ENCODE peak calls at places on chromosomes 3 and 15, in four cellular contexts. One of them, this sample, is unnamed.

GRCh38 chr15:42735382-42736165 is 1.4 kb downstream of the CDAN1 start:
- DNase-seq in SK-N-SH: no peak
- DNase-seq in GM12878: no peak
- DNase-seq in HepG2: no peak
- DNase-seq in this sample: no peak

GRCh38 chr3:62226601-62227339 is 146.6 kb downstream of the FEZF2 start:
- DNase-seq in SK-N-SH: no peak
- DNase-seq in HepG2: no peak
- DNase-seq in GM12878: no peak
- DNase-seq in this sample: no peak

GRCh38 chr3:114664006-114664405 is 370.2 kb downstream of the TIGIT start:
- DNase-seq in HepG2: no peak
- DNase-seq in SK-N-SH: no peak
- DNase-seq in GM12878: no peak
- DNase-seq in this sample: no peak

GRCh38 chr15:58486564-58486963 is 54.8 kb downstream of the LIPC start:
- DNase-seq in GM12878: no peak
- DNase-seq in SK-N-SH: no peak
- DNase-seq in HepG2: no peak
- DNase-seq in this sample: no peak

GRCh38 chr15:101579766-101580165 is 72.4 kb downstream of the TM2D3 start:
- DNase-seq in HepG2: no peak
- DNase-seq in SK-N-SH: no peak
- DNase-seq in GM12878: no peak
- DNase-seq in this sample: no peak

GRCh38 chr3:192216067-192216466 is 511.3 kb downstream of the FGF12 start:
- DNase-seq in GM12878: no peak
- DNase-seq in HepG2: no peak
- DNase-seq in SK-N-SH: no peak
- DNase-seq in this sample: no peak

GRCh38 chr3:183590442-183590841 is 34.9 kb upstream of the KLHL6 start:
- DNase-seq in SK-N-SH: no peak
- DNase-seq in GM12878: no peak
- DNase-seq in HepG2: no peak
- DNase-seq in this sample: no peak

GRCh38 chr3:38457111-38458003 is 3.7 kb downstream of the ACVR2B start:
- DNase-seq in HepG2: no peak
- DNase-seq in GM12878: no peak
- DNase-seq in SK-N-SH: no peak
- DNase-seq in this sample: no peak

GRCh38 chr3:106711650-106712049 is 665.6 kb upstream of the CCDC54 start:
- DNase-seq in SK-N-SH: no peak
- DNase-seq in GM12878: no peak
- DNase-seq in HepG2: no peak
- DNase-seq in this sample: no peak

GRCh38 chr3:48426944-48427629 is 2.8 kb downstream of the PLXNB1 start:
- DNase-seq in SK-N-SH: no peak
- DNase-seq in HepG2: peak; percentile 78
- DNase-seq in GM12878: no peak
- DNase-seq in this sample: no peak

GRCh38 chr3:113953677-113954076 is 5.9 kb downstream of the ZDHHC23 start:
- DNase-seq in GM12878: no peak
- DNase-seq in HepG2: no peak
- DNase-seq in SK-N-SH: no peak
- DNase-seq in this sample: no peak

GRCh38 chr3:128568602-128569490 is 75.8 kb upstream of the GATA2 start:
- DNase-seq in GM12878: no peak
- DNase-seq in SK-N-SH: no peak
- DNase-seq in HepG2: no peak
- DNase-seq in this sample: no peak

GRCh38 chr3:156530969-156531368 is 23.9 kb downstream of the SSR3 start:
- DNase-seq in GM12878: no peak
- DNase-seq in HepG2: no peak
- DNase-seq in SK-N-SH: no peak
- DNase-seq in this sample: no peak

GRCh38 chr3:156527060-156527459 is 27.9 kb downstream of the SSR3 start:
- DNase-seq in GM12878: no peak
- DNase-seq in HepG2: no peak
- DNase-seq in SK-N-SH: no peak
- DNase-seq in this sample: no peak

GRCh38 chr3:156522673-156523072 is 32.2 kb downstream of the SSR3 start:
- DNase-seq in HepG2: no peak
- DNase-seq in GM12878: no peak
- DNase-seq in SK-N-SH: no peak
- DNase-seq in this sample: no peak

GRCh38 chr3:156525808-156526207 is 29.1 kb downstream of the SSR3 start:
- DNase-seq in HepG2: no peak
- DNase-seq in GM12878: no peak
- DNase-seq in SK-N-SH: no peak
- DNase-seq in this sample: no peak
- TF ChIP-seq TCF12 in HepG2: no peak
- TF ChIP-seq TCF12 in GM12878: no peak
- TF ChIP-seq TCF12 in SK-N-SH: no peak
- TF ChIP-seq TCF12 in this sample: no peak

DNA sequence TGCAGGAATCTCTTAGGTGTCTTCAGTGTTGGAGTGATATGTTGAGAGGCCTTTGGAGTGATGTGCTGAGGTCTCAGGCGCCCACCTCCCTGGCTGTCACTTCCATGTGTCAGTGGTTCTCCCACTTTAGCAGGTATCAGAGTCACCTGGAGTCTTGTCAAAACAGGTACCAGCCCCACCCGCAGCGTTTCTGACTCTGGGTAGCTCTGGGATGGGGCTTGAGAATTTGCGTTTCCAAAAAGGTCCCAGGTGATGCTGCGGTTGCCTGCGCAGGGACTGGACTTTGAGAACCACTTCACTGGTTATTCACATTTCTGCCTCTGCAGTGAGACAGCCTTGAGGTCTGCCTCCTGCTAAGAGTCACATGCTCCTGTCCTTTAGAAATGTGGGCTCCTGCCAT is 15.5 kb downstream of the UMPS start:
- DNase-seq in SK-N-SH: no peak
- DNase-seq in GM12878: no peak
- DNase-seq in HepG2: no peak
- DNase-seq in this sample: no peak
- TF ChIP-seq TCF12 in SK-N-SH: no peak
- TF ChIP-seq TCF12 in GM12878: no peak
- TF ChIP-seq TCF12 in HepG2: no peak
- TF ChIP-seq TCF12 in this sample: no peak

GRCh38 chr15:80494311-80494710 is 90.1 kb downstream of the ARNT2 start:
- DNase-seq in HepG2: peak; percentile 75
- DNase-seq in GM12878: no peak
- DNase-seq in SK-N-SH: no peak
- DNase-seq in this sample: no peak
- TF ChIP-seq TCF12 in HepG2: no peak
- TF ChIP-seq TCF12 in GM12878: no peak
- TF ChIP-seq TCF12 in SK-N-SH: peak; percentile 47
- TF ChIP-seq TCF12 in this sample: no peak

GRCh38 chr3:66437341-66437929 is 63.4 kb downstream of the LRIG1 start:
- DNase-seq in GM12878: no peak
- DNase-seq in SK-N-SH: no peak
- DNase-seq in HepG2: no peak
- DNase-seq in this sample: no peak
- TF ChIP-seq TCF12 in GM12878: no peak
- TF ChIP-seq TCF12 in SK-N-SH: no peak
- TF ChIP-seq TCF12 in HepG2: no peak
- TF ChIP-seq TCF12 in this sample: no peak

DNA sequence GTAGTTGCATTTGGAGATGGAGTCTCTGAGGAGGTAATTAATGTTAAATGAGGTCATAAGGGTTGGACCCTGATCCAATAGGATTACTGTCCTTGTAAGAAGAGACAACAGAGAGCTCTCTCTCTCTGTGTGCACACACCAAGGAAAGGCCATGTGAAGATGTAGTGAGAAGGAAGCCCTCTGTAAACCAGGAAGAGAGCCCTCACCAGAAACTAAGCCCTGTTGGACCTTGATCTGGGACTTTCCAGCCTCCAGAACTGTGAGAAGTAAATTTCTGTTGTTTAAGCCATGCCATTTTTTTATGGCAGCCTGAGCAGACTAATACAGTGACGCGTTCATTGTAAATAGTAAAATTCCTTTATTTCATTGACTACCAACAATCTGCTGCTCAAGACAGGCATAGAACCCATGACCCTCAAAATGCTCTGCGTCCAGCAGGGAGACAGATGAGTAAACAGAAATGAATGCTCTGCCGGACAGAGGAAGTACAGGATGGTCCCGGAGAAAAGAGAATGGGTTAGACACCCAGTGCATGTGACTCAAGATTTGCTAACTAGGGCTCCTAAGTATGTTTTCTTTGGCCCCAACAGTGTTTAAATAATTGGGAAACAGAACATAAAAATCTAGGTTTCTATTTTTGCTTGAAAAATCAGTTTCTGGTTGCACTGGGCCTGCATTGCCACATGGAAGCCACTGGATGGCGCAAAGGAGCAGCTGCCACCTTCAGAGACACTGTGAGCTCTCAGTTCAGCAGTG is 37.9 kb upstream of the TNFAIP8L3 start:
- DNase-seq in HepG2: peak; percentile 28
- DNase-seq in SK-N-SH: peak; percentile 45
- DNase-seq in GM12878: no peak
- DNase-seq in this sample: peak; percentile 72
- TF ChIP-seq TCF12 in HepG2: no peak
- TF ChIP-seq TCF12 in SK-N-SH: no peak
- TF ChIP-seq TCF12 in GM12878: no peak
- TF ChIP-seq TCF12 in this sample: no peak

GRCh38 chr3:15488002-15488401 is 33.5 kb downstream of the COLQ start:
- DNase-seq in GM12878: no peak
- DNase-seq in SK-N-SH: no peak
- DNase-seq in HepG2: no peak
- DNase-seq in this sample: no peak

GRCh38 chr3:15491143-15491542 is 30.4 kb downstream of the COLQ start:
- DNase-seq in GM12878: no peak
- DNase-seq in SK-N-SH: no peak
- DNase-seq in HepG2: no peak
- DNase-seq in this sample: no peak

GRCh38 chr3:15492847-15493360 is 28.6 kb downstream of the COLQ start:
- DNase-seq in GM12878: no peak
- DNase-seq in SK-N-SH: no peak
- DNase-seq in HepG2: no peak
- DNase-seq in this sample: no peak

GRCh38 chr3:15486979-15487378 is 34.5 kb downstream of the COLQ start:
- DNase-seq in SK-N-SH: no peak
- DNase-seq in HepG2: no peak
- DNase-seq in GM12878: no peak
- DNase-seq in this sample: no peak

GRCh38 chr3:15490158-15490557 is 31.3 kb downstream of the COLQ start:
- DNase-seq in GM12878: no peak
- DNase-seq in SK-N-SH: no peak
- DNase-seq in HepG2: no peak
- DNase-seq in this sample: no peak
- TF ChIP-seq TCF12 in GM12878: no peak
- TF ChIP-seq TCF12 in SK-N-SH: no peak
- TF ChIP-seq TCF12 in HepG2: no peak
- TF ChIP-seq TCF12 in this sample: no peak

DNA sequence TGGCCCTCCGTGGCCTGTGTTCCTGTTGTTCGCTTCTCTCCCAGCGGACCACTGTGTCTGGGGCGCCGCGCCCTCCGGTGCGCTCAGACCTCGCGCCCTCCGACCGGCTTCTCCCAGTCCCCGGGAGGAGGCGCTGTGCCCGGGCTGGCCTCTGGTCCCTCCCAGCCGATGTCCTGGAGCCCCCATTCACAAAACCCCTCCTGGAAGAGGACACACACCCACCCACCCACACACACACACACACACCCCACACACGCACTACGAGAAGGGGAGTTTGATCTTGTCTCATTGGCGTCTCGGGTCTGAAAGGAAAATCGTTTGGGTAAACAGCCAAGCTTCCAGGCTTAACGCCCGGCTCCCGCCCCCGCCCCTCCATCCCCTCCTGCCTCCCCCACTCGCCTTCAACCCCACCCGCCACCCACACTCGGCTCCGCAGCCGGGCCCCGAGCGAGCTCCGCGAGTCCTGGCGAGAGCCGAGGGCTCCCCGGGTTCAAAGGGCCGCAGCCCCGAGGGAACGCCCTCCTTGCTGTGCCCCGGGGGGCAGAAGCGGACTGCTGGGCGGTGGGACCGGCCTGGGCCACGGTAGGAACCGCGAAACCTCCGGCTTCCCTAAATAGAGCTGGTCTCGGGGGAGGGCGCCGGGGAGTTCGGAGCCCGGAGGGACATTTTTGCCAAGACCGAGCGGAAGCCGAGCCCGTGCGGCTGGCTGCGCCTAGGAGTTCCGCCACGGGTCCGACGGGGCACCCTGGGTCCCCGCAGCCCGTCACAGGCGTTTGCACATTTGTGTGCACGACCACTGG is 23.6 kb downstream of the NR2F2 start:
- DNase-seq in HepG2: no peak
- DNase-seq in SK-N-SH: no peak
- DNase-seq in GM12878: no peak
- DNase-seq in this sample: no peak
- TF ChIP-seq TCF12 in HepG2: no peak
- TF ChIP-seq TCF12 in SK-N-SH: no peak
- TF ChIP-seq TCF12 in GM12878: no peak
- TF ChIP-seq TCF12 in this sample: no peak